ENCODE peak calls at places on chromosomes 16 and 17, in eight cellular contexts. P, Z, R, Y, G, L, X and M are unnamed samples.

GRCh38 chr17:64622931-64623654 is 39.0 kb downstream of the SMURF2 start:
- DNase-seq in P (peak), Z (no peak), R (peak), Y (no peak), G (no peak), L (peak), X (peak), M (no peak)

GRCh38 chr17:17886253-17886652 is 49.5 kb upstream of the SREBF1 start:
- DNase-seq in P (no peak), Z (peak), R (no peak), Y (no peak), G (no peak), L (no peak), X (no peak), M (no peak)

GRCh38 chr16:63720848-63721247 is 1401.0 kb downstream of the CDH11 start:
- DNase-seq in P (no peak), Z (peak), R (no peak), Y (no peak), G (no peak), L (no peak), X (no peak), M (peak)

GRCh38 chr17:10857976-10858375 is 20.1 kb upstream of the PIRT start:
- DNase-seq in P (no peak), Z (no peak), R (no peak), Y (no peak), G (no peak), L (no peak), X (no peak), M (no peak)

GRCh38 chr17:77371117-77371887 is 230.5 kb downstream of the SEC14L1 start:
- DNase-seq in P (no peak), Z (no peak), R (peak), Y (no peak), G (no peak), L (no peak), X (no peak), M (no peak)

GRCh38 chr16:72203401-72203800 is 31.4 kb upstream of the PMFBP1 start:
- DNase-seq in P (peak), Z (peak), R (peak), Y (no peak), G (no peak), L (no peak), X (no peak), M (no peak)

GRCh38 chr16:19874816-19875546 is 9.7 kb downstream of the GPRC5B start:
- DNase-seq in P (no peak), Z (no peak), R (no peak), Y (no peak), G (no peak), L (no peak), X (no peak), M (no peak)

GRCh38 chr16:84785843-84786538 is 33.8 kb upstream of the CRISPLD2 start:
- DNase-seq in P (peak), Z (no peak), R (peak), Y (no peak), G (no peak), L (peak), X (no peak), M (no peak)

GRCh38 chr17:6047966-6048365 is 22.2 kb upstream of the WSCD1 start:
- DNase-seq in P (no peak), Z (no peak), R (peak), Y (no peak), G (no peak), L (no peak), X (no peak), M (no peak)

GRCh38 chr17:8015957-8016631 is 13.7 kb downstream of the GUCY2D start:
- DNase-seq in P (no peak), Z (no peak), R (no peak), Y (peak), G (no peak), L (no peak), X (no peak), M (no peak)

GRCh38 chr17:76867578-76868175 is 527 bp upstream of the MGAT5B start:
- DNase-seq in P (peak), Z (peak), R (peak), Y (no peak), G (no peak), L (no peak), X (no peak), M (peak)

GRCh38 chr16:17470871-17471744 is at the start of gene XYLT1:
- DNase-seq in P (peak), Z (peak), R (no peak), Y (peak), G (no peak), L (no peak), X (no peak), M (peak)

GRCh38 chr17:65753348-65753747 is 191.9 kb upstream of the AXIN2 start:
- DNase-seq in P (no peak), Z (no peak), R (no peak), Y (no peak), G (no peak), L (no peak), X (no peak), M (no peak)

GRCh38 chr16:3482659-3483241 is 12.5 kb downstream of the C16orf90 start:
- DNase-seq in P (no peak), Z (no peak), R (no peak), Y (no peak), G (no peak), L (no peak), X (no peak), M (no peak)

GRCh38 chr16:29148867-29149272 is 164.0 kb downstream of the LAT start:
- DNase-seq in P (no peak), Z (no peak), R (no peak), Y (no peak), G (no peak), L (no peak), X (no peak), M (no peak)

GRCh38 chr16:52090080-52090479 is 456.9 kb downstream of the TOX3 start:
- DNase-seq in P (no peak), Z (no peak), R (no peak), Y (no peak), G (no peak), L (no peak), X (no peak), M (no peak)

GRCh38 chr17:18257747-18258355 is 687 bp downstream of the FLII start:
- DNase-seq in P (peak), Z (peak), R (peak), Y (no peak), G (no peak), L (peak), X (no peak), M (peak)

GRCh38 chr17:54348234-54348633 is 525.5 kb downstream of the KIF2B start:
- DNase-seq in P (no peak), Z (no peak), R (no peak), Y (no peak), G (no peak), L (no peak), X (no peak), M (no peak)

GRCh38 chr16:67326472-67327309 is at the start of the genes KCTD19 and LRRC36:
- DNase-seq in P (peak), Z (no peak), R (peak), Y (peak), G (peak), L (no peak), X (no peak), M (no peak)

GRCh38 chr17:78359216-78359935 is 501 bp downstream of the SOCS3 start:
- DNase-seq in P (peak), Z (no peak), R (no peak), Y (peak), G (no peak), L (no peak), X (no peak), M (no peak)

GRCh38 chr17:72192409-72193192 is 71.8 kb downstream of the SOX9 start:
- DNase-seq in P (peak), Z (no peak), R (peak), Y (no peak), G (no peak), L (peak), X (no peak), M (no peak)

GRCh38 chr17:65366102-65366844 is 195.2 kb downstream of the AXIN2 start:
- DNase-seq in P (no peak), Z (no peak), R (no peak), Y (no peak), G (no peak), L (no peak), X (no peak), M (no peak)

GRCh38 chr17:44932096-44932495 is 15.5 kb downstream of the KIF18B start:
- DNase-seq in P (no peak), Z (no peak), R (no peak), Y (no peak), G (no peak), L (no peak), X (no peak), M (no peak)

GRCh38 chr17:71127416-71127815 is 958.1 kb downstream of the KCNJ2 start:
- DNase-seq in P (no peak), Z (no peak), R (peak), Y (no peak), G (no peak), L (no peak), X (no peak), M (no peak)

GRCh38 chr16:10083301-10083700 is 98.9 kb downstream of the GRIN2A start:
- DNase-seq in P (no peak), Z (no peak), R (no peak), Y (no peak), G (no peak), L (peak), X (no peak), M (no peak)

GRCh38 chr16:89412811-89413210 is 77.5 kb downstream of the ANKRD11 start:
- DNase-seq in P (no peak), Z (no peak), R (peak), Y (no peak), G (peak), L (no peak), X (no peak), M (no peak)

GRCh38 chr17:9240659-9241370 is 219.5 kb downstream of the NTN1 start:
- DNase-seq in P (peak), Z (no peak), R (peak), Y (no peak), G (no peak), L (no peak), X (no peak), M (no peak)

GRCh38 chr17:10743316-10744009 is 13.6 kb upstream of the TMEM220 start:
- DNase-seq in P (peak), Z (no peak), R (no peak), Y (no peak), G (no peak), L (no peak), X (no peak), M (peak)

GRCh38 chr16:57704905-57705852 is 10.6 kb downstream of the DRC7 start:
- DNase-seq in P (no peak), Z (no peak), R (no peak), Y (no peak), G (no peak), L (no peak), X (no peak), M (no peak)

GRCh38 chr16:65754799-65755691 is 611.4 kb upstream of the CDH5 start:
- DNase-seq in P (peak), Z (no peak), R (peak), Y (no peak), G (no peak), L (no peak), X (no peak), M (no peak)

GRCh38 chr16:56193951-56194726 is 2.9 kb downstream of the GNAO1 start:
- DNase-seq in P (peak), Z (peak), R (peak), Y (peak), G (peak), L (no peak), X (no peak), M (peak)
- H2AFZ ChIP-seq in P (no peak), Z (no peak), R (no peak), Y (no peak), G (peak), L (no peak), X (no peak), M (no peak)

GRCh38 chr17:67068999-67069398 is 24.6 kb downstream of the CACNG1 start:
- DNase-seq in P (peak), Z (no peak), R (peak), Y (no peak), G (no peak), L (no peak), X (no peak), M (no peak)

GRCh38 chr17:67066717-67067116 is 22.4 kb downstream of the CACNG1 start:
- DNase-seq in P (no peak), Z (no peak), R (no peak), Y (no peak), G (no peak), L (no peak), X (no peak), M (no peak)

GRCh38 chr17:67071595-67071994 is 27.2 kb downstream of the CACNG1 start:
- DNase-seq in P (no peak), Z (no peak), R (no peak), Y (no peak), G (no peak), L (no peak), X (no peak), M (no peak)

GRCh38 chr17:67069591-67070136 is 25.3 kb downstream of the CACNG1 start:
- DNase-seq in P (no peak), Z (no peak), R (no peak), Y (no peak), G (no peak), L (no peak), X (no peak), M (no peak)

GRCh38 chr17:67067571-67068517 is 23.5 kb downstream of the CACNG1 start:
- DNase-seq in P (no peak), Z (no peak), R (no peak), Y (no peak), G (no peak), L (no peak), X (no peak), M (no peak)
- H2AFZ ChIP-seq in P (no peak), Z (no peak), R (no peak), Y (no peak), G (no peak), L (no peak), X (no peak), M (no peak)

GRCh38 chr17:36602924-36603384 is 1.6 kb downstream of the MRM1 start:
- DNase-seq in P (peak), Z (peak), R (peak), Y (peak), G (peak), L (peak), X (peak), M (peak)
- H2AFZ ChIP-seq in P (no peak), Z (no peak), R (no peak), Y (no peak), G (peak), L (no peak), X (no peak), M (no peak)

GRCh38 chr17:66835476-66835875 is 559 bp downstream of the CACNG5 start:
- DNase-seq in P (no peak), Z (no peak), R (no peak), Y (no peak), G (no peak), L (no peak), X (no peak), M (no peak)
- H2AFZ ChIP-seq in P (no peak), Z (no peak), R (no peak), Y (no peak), G (no peak), L (no peak), X (no peak), M (no peak)

DNA sequence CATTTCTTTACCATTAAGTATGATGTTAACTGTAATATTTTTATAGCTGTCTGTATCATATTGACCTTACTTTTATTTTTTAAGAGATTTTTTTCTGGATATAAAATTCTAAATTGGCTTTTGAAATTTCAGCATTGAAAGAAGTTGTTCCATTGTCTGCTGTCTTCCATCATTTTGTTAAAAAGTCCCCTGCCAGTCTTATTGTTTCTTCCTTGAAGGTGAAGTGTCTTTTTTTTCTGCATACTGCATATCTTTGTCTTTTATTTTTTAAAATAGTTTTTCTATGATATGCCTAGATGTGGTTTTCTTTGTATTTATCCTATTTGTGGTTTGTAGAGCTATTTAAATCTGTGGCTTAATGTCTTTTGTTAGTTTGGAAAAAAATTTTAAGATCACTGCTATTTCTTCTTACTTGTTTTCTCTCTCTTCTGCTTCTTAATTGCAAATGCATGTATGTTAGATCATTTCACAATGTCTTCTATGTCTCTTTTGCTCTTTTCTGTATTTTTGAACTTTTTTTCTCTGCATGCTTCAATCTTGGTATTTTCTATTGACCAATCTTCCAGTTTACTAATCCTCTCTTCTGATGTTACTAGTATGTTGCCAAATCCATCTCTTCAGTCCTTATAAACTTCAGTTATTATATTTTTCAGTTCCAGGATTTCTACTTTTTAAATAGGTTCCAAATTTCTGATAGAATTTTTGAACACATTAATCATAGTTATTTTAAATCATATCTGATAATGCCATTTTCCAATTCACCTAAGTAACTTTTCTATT is 20.2 kb downstream of the IL21R start:
- DNase-seq in P (no peak), Z (peak), R (no peak), Y (no peak), G (no peak), L (no peak), X (no peak), M (no peak)
- H2AFZ ChIP-seq in P (no peak), Z (no peak), R (no peak), Y (no peak), G (no peak), L (no peak), X (no peak), M (no peak)

GRCh38 chr16:31025344-31025743 is 8.0 kb upstream of the STX4 start:
- DNase-seq in P (no peak), Z (no peak), R (no peak), Y (no peak), G (no peak), L (no peak), X (no peak), M (no peak)
- H2AFZ ChIP-seq in P (no peak), Z (no peak), R (no peak), Y (no peak), G (peak), L (no peak), X (no peak), M (no peak)